ENCODE peak calls at places on chromosomes 1 and 21, in four cellular contexts. X is GM12878, Y is K562, E is HepG2. H is an unnamed sample.

GRCh38 chr1:206872139-206872538 is 6.7 kb downstream of the IL20 start:
- DNase-seq in X (no peak), Y (no peak), E (no peak), H (no peak)

GRCh38 chr1:100360790-100361232 is 8.5 kb downstream of the CDC14A start:
- DNase-seq in X (no peak), Y (no peak), E (no peak), H (no peak)

GRCh38 chr1:4647391-4647790 is 7.0 kb upstream of the AJAP1 start:
- DNase-seq in X (no peak), Y (no peak), E (no peak), H (no peak)

GRCh38 chr1:103129255-103129654 is 20.9 kb upstream of the COL11A1 start:
- DNase-seq in X (no peak), Y (no peak), E (no peak), H (no peak)

GRCh38 chr1:47859092-47859743 is 138.0 kb downstream of the TRABD2B start:
- DNase-seq in X (no peak), Y (no peak), E (no peak), H (no peak)

GRCh38 chr1:116574581-116575291 is 3.9 kb upstream of the CD58 start:
- DNase-seq in X (no peak), Y (peak), E (peak), H (peak)

GRCh38 chr1:94438692-94439276 is 20.6 kb downstream of the ABCD3 start:
- DNase-seq in X (no peak), Y (no peak), E (peak), H (no peak)

GRCh38 chr1:49190138-49190537 is 413.4 kb upstream of the BEND5 start:
- DNase-seq in X (no peak), Y (no peak), E (no peak), H (no peak)

GRCh38 chr21:14306143-14306907 is 76.6 kb downstream of the HSPA13 start:
- DNase-seq in X (no peak), Y (no peak), E (no peak), H (no peak)

GRCh38 chr1:23019851-23020625 is 770 bp downstream of the KDM1A start:
- DNase-seq in X (no peak), Y (peak), E (peak), H (peak)

GRCh38 chr1:35172022-35172421 is 20.9 kb downstream of the SFPQ start:
- DNase-seq in X (no peak), Y (no peak), E (no peak), H (no peak)

DNA sequence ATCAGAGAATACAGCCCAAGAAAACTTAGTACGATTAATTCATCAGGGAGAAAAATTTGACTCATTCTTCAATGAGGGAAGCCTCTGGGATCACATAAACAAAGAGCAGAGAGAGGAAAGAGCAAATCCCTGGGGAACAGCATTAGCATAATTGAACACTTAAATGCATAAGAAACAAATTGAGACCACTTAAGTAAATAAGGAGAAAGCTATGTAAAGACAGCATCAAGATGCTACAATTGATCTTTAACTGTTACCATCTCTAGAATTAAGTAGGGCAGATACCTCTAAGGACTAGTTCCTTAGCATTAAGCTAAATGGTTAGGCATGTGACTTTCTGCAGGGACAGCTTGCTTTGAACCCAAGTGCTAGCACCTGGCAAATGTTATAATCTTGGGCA is 265.1 kb upstream of the NEGR1 start:
- DNase-seq in X (no peak), Y (no peak), E (no peak), H (no peak)
- TF ChIP-seq ETV6 in X (no peak), Y (no peak), E (no peak), H (no peak)

GRCh38 chr1:154174654-154175053 is 17.2 kb downstream of the TPM3 start:
- DNase-seq in X (no peak), Y (no peak), E (no peak), H (no peak)

GRCh38 chr1:154179951-154180687 is 11.8 kb downstream of the TPM3 start:
- DNase-seq in X (no peak), Y (no peak), E (no peak), H (peak)

GRCh38 chr1:154178856-154179811 is 12.8 kb downstream of the TPM3 start:
- DNase-seq in X (no peak), Y (no peak), E (peak), H (no peak)

GRCh38 chr1:154178006-154178405 is 13.9 kb downstream of the TPM3 start:
- DNase-seq in X (no peak), Y (peak), E (no peak), H (no peak)

GRCh38 chr1:154176341-154176740 is 15.6 kb downstream of the TPM3 start:
- DNase-seq in X (no peak), Y (no peak), E (no peak), H (no peak)
- TF ChIP-seq ETV6 in X (no peak), Y (no peak), E (no peak), H (no peak)

DNA sequence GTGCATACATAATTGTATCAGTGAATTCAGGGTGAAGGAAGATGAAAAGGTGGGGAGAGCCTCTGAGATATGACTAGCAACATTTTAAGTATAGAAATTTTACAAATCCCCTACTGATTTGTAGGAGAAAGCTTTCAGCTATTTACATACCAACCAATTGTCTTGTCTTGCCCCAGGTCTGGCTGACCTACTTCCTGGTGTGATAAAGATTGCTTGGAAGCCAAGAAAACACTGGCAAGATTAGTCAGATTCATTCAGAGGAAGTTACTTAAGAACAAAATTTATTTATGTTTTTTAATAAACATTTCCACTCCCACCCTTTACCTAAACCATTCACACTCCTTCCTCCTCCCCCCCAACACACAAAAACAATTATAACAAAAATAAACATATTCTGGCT is 17.5 kb downstream of the PTGS2 start:
- DNase-seq in X (no peak), Y (no peak), E (no peak), H (no peak)
- TF ChIP-seq ETV6 in X (no peak), Y (no peak), E (no peak), H (no peak)

DNA sequence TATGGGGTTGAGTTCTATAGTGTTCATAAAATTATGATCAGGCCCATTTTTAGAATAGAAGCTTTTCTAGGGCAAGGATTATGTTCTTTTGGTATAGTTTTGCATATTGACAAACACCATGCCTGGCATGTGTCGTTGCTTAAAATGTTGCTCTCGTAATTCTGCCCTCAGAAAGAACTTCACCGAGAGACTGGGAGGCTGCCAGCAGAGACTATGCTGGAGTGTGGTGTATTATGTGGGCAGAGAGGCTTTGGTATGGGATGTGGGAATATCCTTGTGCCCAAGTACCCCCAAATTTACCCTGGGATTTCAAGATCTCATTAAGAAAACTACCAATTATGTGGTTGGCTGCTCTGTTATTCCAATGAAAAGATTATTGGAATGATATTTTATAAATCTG is 27.9 kb downstream of the PGM1 start:
- DNase-seq in X (no peak), Y (no peak), E (no peak), H (no peak)
- TF ChIP-seq ETV6 in X (no peak), Y (no peak), E (no peak), H (no peak)

GRCh38 chr1:205343431-205344009 is 13.2 kb downstream of the KLHDC8A start:
- DNase-seq in X (no peak), Y (peak), E (no peak), H (peak)
- TF ChIP-seq ETV6 in X (no peak), Y (no peak), E (no peak), H (no peak)

DNA sequence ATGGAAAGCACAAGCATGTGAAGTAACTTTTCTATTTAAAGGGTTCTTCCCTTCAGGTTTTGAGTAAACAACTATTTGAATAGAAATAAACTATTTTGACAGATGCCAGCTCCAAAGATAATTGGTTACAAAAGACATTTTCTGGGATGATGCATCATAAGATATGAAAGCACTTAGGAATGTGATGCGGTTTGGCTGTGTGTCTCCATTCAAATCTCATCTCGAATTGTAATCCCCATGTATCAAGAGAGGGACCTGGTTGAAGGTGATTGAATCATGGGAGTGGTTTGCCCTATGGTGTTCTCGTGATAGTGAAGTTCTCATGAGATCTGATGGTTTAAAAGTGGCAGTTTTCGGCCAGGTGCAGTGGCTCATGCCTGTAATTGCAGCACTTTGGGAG is 6.4 kb downstream of the DISP1 start:
- DNase-seq in X (no peak), Y (no peak), E (no peak), H (no peak)
- TF ChIP-seq ETV6 in X (no peak), Y (no peak), E (no peak), H (no peak)

GRCh38 chr1:172176206-172176605 is 244.3 kb upstream of the C1orf105 start:
- DNase-seq in X (no peak), Y (no peak), E (no peak), H (no peak)

GRCh38 chr1:172177849-172178248 is 242.6 kb upstream of the C1orf105 start:
- DNase-seq in X (no peak), Y (no peak), E (no peak), H (no peak)

GRCh38 chr1:172178846-172179245 is 241.6 kb upstream of the C1orf105 start:
- DNase-seq in X (no peak), Y (no peak), E (no peak), H (no peak)

GRCh38 chr1:172185206-172185605 is 235.3 kb upstream of the C1orf105 start:
- DNase-seq in X (peak), Y (no peak), E (no peak), H (no peak)

DNA sequence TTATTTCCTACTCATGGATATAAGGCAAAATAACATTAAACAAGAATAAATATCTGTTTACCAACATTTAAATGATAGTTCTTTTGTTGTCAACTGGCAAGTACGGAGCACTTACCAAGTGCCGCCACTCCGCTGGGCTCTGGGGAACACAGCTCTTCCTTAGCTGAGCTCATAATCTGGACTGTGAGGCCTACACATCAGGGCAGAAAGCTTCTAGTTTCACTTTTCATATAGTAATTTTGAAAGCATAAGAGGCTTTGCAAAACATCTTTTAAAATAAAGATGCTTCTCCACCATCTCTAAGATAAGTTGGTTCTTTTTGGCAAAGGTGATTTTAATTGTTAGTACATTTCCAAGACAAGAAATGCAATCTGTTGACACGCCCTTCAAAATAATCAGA is 239.6 kb upstream of the C1orf105 start:
- DNase-seq in X (peak), Y (no peak), E (no peak), H (no peak)
- TF ChIP-seq ETV6 in X (no peak), Y (no peak), E (no peak), H (no peak)

DNA sequence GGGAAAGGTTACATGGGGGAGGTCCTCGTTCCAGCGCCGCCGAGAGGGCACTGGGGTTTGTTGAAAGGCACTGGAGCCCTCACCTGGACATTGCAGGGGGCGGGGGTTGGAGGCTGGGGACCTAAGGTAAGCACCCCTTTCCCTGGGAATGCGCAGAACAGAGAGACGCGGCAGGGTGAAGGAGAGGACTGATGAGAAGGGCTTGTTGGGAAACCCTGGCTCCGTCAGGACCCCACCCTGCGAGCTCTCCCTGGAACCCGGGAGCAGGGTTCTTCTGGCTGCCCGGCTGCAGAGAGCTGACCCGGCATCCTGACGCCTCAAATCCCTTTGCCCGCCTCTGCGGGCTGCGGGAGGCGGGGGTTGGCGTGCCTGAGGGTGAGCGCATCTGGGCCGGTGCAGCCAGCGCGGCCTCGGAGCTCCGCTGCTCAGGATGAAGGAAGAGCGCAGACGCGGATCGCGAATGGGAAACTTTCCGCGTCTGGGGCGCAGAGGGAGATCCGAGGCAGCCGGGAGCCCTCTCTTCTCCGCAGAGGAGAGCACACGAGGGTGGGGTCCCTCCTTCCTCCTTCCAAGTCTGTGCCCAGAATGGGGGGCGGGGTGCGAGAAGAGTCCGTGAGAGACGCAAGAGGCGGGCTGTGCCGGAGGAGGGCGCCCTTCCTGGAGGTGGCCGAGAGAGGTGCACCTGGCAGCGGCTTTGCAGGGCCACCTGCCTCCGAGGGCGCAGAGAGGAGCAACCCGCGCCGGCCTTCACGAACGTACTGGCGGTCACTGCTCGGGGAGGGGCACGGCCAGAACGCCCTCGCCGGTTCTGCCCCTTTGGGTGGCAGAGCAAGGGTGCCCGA is 2.4 kb downstream of the IGSF21 start:
- DNase-seq in X (no peak), Y (peak), E (no peak), H (peak)
- TF ChIP-seq ETV6 in X (no peak), Y (no peak), E (no peak), H (peak)

H was measured in WTC11.